ENCODE peak calls at places on chromosomes 5 and 9, in nine cellular contexts. M is adrenal gland, V is spleen, O is OCI-LY7, C is fibroblast of lung, W is GM12878, I is thoracic aorta, R is dorsolateral prefrontal cortex, L is A549. X is an unnamed sample.

GRCh38 chr9:73370053-73370452 is 218.4 kb downstream of the ANXA1 start:
- DNase-seq in I (no peak), M (no peak), L (no peak), R (no peak), V (no peak), C (no peak), O (no peak), W (no peak), X (no peak)

GRCh38 chr5:2806176-2806575 is 54.7 kb upstream of the IRX2 start:
- DNase-seq in C (no peak), O (no peak), M (no peak), R (no peak), I (no peak), W (no peak), L (no peak), V (no peak), X (no peak)

GRCh38 chr5:96432245-96433065 is 593 bp downstream of the PCSK1 start:
- DNase-seq in L (no peak), M (no peak), I (no peak), V (no peak), R (peak), O (no peak), W (no peak), C (no peak), X (no peak)

GRCh38 chr5:89211836-89212235 is 328.9 kb upstream of the MEF2C start:
- DNase-seq in R (no peak), C (peak), M (no peak), I (no peak), L (no peak), W (no peak), O (no peak), V (no peak), X (no peak)

GRCh38 chr5:61048534-61048933 is 103.5 kb downstream of the NDUFAF2 start:
- DNase-seq in R (no peak), C (peak), I (no peak), O (no peak), L (no peak), V (no peak), W (no peak), M (no peak), X (no peak)

GRCh38 chr9:88011005-88011766 is 36.9 kb upstream of the CDK20 start:
- DNase-seq in M (peak), I (no peak), C (peak), O (no peak), R (no peak), W (no peak), V (no peak), L (peak), X (no peak)

GRCh38 chr9:16202913-16203734 is 650.3 kb downstream of the CCDC171 start:
- DNase-seq in I (no peak), W (no peak), L (peak), R (no peak), C (peak), M (no peak), V (no peak), O (no peak), X (no peak)

GRCh38 chr9:90854637-90855036 is 53.0 kb downstream of the SYK start:
- DNase-seq in R (no peak), W (no peak), M (no peak), L (no peak), O (no peak), V (no peak), C (no peak), I (no peak), X (no peak)

GRCh38 chr5:14142856-14143508 is at the start of gene TRIO:
- DNase-seq in R (peak), M (peak), O (peak), W (no peak), L (peak), I (peak), C (peak), V (peak), X (peak)

GRCh38 chr9:36537861-36538260 is 34.8 kb upstream of the MELK start:
- DNase-seq in V (no peak), O (no peak), I (no peak), C (no peak), M (no peak), L (no peak), W (no peak), R (no peak), X (no peak)

GRCh38 chr5:87138091-87138819 is 129.4 kb upstream of the RASA1 start:
- DNase-seq in V (no peak), C (no peak), O (no peak), L (no peak), M (no peak), R (no peak), W (no peak), I (no peak), X (no peak)

GRCh38 chr9:7147136-7148090 is 389.6 kb downstream of the KDM4C start:
- DNase-seq in I (no peak), M (peak), C (peak), R (no peak), W (no peak), V (peak), L (no peak), O (no peak), X (no peak)

GRCh38 chr9:120510816-120511215 is 69.2 kb downstream of the CDK5RAP2 start:
- DNase-seq in R (no peak), O (no peak), W (no peak), V (no peak), L (no peak), C (no peak), M (no peak), I (no peak), X (no peak)

GRCh38 chr9:27442464-27442863 is 81.6 kb upstream of the IFNK start:
- DNase-seq in R (no peak), O (no peak), I (no peak), C (no peak), V (no peak), M (no peak), W (no peak), L (no peak), X (no peak)

GRCh38 chr5:138645778-138646575 is 70.8 kb upstream of the HSPA9 start:
- DNase-seq in V (no peak), M (no peak), C (no peak), L (no peak), W (no peak), R (peak), I (no peak), O (no peak), X (no peak)

GRCh38 chr5:53817183-53817582 is 256.7 kb downstream of the NDUFS4 start:
- DNase-seq in L (no peak), R (no peak), W (no peak), C (peak), I (no peak), M (no peak), O (no peak), V (no peak), X (no peak)

GRCh38 chr5:147391781-147392180 is 118.1 kb downstream of the DPYSL3 start:
- DNase-seq in O (peak), R (peak), I (peak), C (peak), M (peak), W (no peak), L (peak), V (no peak), X (no peak)

GRCh38 chr9:71504636-71505035 is 263.7 kb downstream of the CEMIP2 start:
- DNase-seq in R (no peak), M (no peak), L (no peak), O (no peak), W (no peak), C (no peak), V (no peak), I (no peak), X (no peak)

GRCh38 chr5:180516440-180516839 is 22.3 kb downstream of the CNOT6 start:
- DNase-seq in L (no peak), W (no peak), M (no peak), I (no peak), O (no peak), C (no peak), V (no peak), R (no peak), X (no peak)

GRCh38 chr9:135610290-135611141 is 28.8 kb downstream of the GLT6D1 start:
- DNase-seq in L (no peak), V (no peak), R (no peak), O (no peak), W (no peak), M (no peak), C (no peak), I (no peak), X (peak)

GRCh38 chr5:154860123-154860522 is 1.7 kb downstream of the CNOT8 start:
- DNase-seq in C (peak), L (no peak), W (no peak), I (no peak), V (no peak), O (peak), R (no peak), M (peak), X (no peak)

GRCh38 chr5:126855266-126855665 is 78.3 kb downstream of the LMNB1 start:
- DNase-seq in M (peak), I (no peak), W (no peak), C (no peak), R (no peak), V (no peak), O (no peak), L (no peak), X (no peak)

GRCh38 chr9:31582071-31582470 is 802.4 kb upstream of the ACO1 start:
- DNase-seq in C (peak), O (no peak), L (no peak), M (no peak), V (no peak), R (no peak), W (no peak), I (no peak), X (no peak)

GRCh38 chr9:129175825-129176633 is 2.0 kb downstream of the IER5L start:
- DNase-seq in W (peak), I (no peak), V (peak), C (peak), M (peak), L (peak), O (peak), R (peak), X (peak)

GRCh38 chr9:72984150-72984947 is 31.5 kb upstream of the ALDH1A1 start:
- DNase-seq in W (no peak), I (no peak), L (no peak), V (no peak), O (no peak), R (no peak), M (no peak), C (no peak), X (no peak)

GRCh38 chr5:143154495-143155375 is 248.8 kb downstream of the NR3C1 start:
- DNase-seq in C (peak), O (no peak), I (no peak), L (no peak), V (no peak), M (no peak), R (no peak), W (no peak), X (no peak)

GRCh38 chr9:94867281-94867841 is 140.9 kb downstream of the AOPEP start:
- DNase-seq in I (peak), V (no peak), M (peak), O (no peak), C (peak), R (peak), W (no peak), L (peak), X (peak)

GRCh38 chr9:114721491-114722362 is 39.7 kb upstream of the TEX48 start:
- DNase-seq in O (no peak), C (peak), L (peak), V (no peak), W (no peak), M (no peak), R (no peak), I (no peak), X (no peak)

GRCh38 chr9:136653323-136654064 is 9.2 kb upstream of the EGFL7 start:
- DNase-seq in M (no peak), C (no peak), L (no peak), I (no peak), R (no peak), O (no peak), W (no peak), V (no peak), X (no peak)

GRCh38 chr9:121226186-121226585 is 24.5 kb upstream of the RAB14 start:
- DNase-seq in I (no peak), C (no peak), V (no peak), W (no peak), L (no peak), R (no peak), M (no peak), O (no peak), X (no peak)

GRCh38 chr5:61752588-61752987 is 420.5 kb downstream of the ZSWIM6 start:
- DNase-seq in O (no peak), V (no peak), C (no peak), I (no peak), M (no peak), L (no peak), R (no peak), W (no peak), X (no peak)

GRCh38 chr5:35354751-35355150 is 124.5 kb upstream of the PRLR start:
- DNase-seq in W (no peak), R (no peak), M (no peak), I (no peak), L (no peak), C (no peak), O (no peak), V (no peak), X (no peak)

GRCh38 chr5:113807384-113808053 is 294.0 kb downstream of the YTHDC2 start:
- DNase-seq in I (no peak), W (no peak), R (peak), C (peak), M (no peak), O (no peak), L (no peak), V (no peak), X (no peak)

GRCh38 chr5:106876298-106876622 is 794.5 kb downstream of the EFNA5 start:
- DNase-seq in O (no peak), C (no peak), L (no peak), M (no peak), I (no peak), V (no peak), R (no peak), W (no peak), X (no peak)

GRCh38 chr9:35903049-35903448 is 3.0 kb upstream of the HRCT1 start:
- DNase-seq in O (peak), M (no peak), L (peak), R (no peak), V (no peak), C (peak), I (no peak), W (no peak), X (no peak)

GRCh38 chr9:134332841-134333233 is 6.6 kb downstream of the RXRA start:
- DNase-seq in L (no peak), V (no peak), I (no peak), O (no peak), C (no peak), M (no peak), W (no peak), R (no peak), X (no peak)

GRCh38 chr9:134335490-134336173 is 9.4 kb downstream of the RXRA start:
- DNase-seq in L (no peak), M (no peak), R (no peak), V (no peak), I (no peak), O (no peak), C (no peak), W (no peak), X (no peak)

GRCh38 chr9:134333234-134333873 is 7.1 kb downstream of the RXRA start:
- DNase-seq in I (no peak), L (no peak), O (no peak), M (peak), V (no peak), R (no peak), W (no peak), C (no peak), X (no peak)

GRCh38 chr9:134335095-134335489 is 8.8 kb downstream of the RXRA start:
- DNase-seq in W (no peak), R (no peak), L (no peak), C (no peak), V (no peak), O (peak), I (no peak), M (no peak), X (no peak)

DNA sequence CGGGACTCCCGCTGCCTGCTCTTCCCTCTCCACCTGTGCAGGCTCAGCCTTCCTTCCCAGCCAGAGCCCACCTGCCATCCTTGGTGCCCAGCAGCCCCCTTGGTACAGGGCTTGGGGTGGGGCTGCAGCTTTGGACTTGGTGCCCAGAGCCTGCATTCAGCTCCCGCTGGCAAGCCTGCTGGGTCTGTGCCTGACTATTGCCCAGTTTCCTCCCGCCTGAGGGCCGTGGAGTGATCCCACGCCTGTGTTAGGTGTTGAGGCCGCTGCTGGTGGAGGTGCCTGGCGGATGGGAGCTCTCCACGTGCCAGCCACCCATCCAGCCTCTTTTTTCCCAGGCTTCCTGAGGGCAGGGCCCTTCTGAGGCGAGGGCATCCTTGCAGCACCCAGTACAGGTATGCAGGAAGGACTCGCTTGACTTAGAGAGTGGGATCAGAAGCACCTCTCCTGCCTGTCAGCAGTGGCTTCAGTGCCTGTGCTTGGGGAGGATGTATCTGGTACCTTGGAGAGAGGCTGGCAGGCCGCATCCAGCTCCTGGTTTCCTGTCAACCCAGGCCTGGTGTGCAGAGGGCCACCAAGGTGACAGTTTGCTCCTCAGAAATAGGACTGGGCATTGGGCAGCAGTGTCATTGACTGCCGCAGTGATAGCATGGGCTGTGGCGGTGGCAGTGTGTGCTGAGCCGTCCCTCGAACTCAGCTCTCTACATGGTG is 7.8 kb downstream of the RXRA start:
- DNase-seq in C (no peak), I (no peak), O (no peak), L (no peak), W (no peak), V (no peak), M (no peak), R (no peak), X (no peak)
- H3K4me3 ChIP-seq in C (no peak), I (no peak), O (no peak), L (no peak), W (no peak), V (no peak), M (no peak), R (no peak), X (no peak)

GRCh38 chr5:141356950-141357349 is 2.1 kb downstream of the PCDHGA4 start:
- DNase-seq in M (no peak), I (no peak), R (no peak), O (no peak), V (no peak), L (no peak), W (no peak), C (no peak), X (no peak)

GRCh38 chr5:141356133-141356532 is 1.3 kb downstream of the PCDHGA4 start:
- DNase-seq in I (no peak), O (no peak), C (no peak), R (no peak), M (no peak), V (no peak), L (no peak), W (no peak), X (no peak)

GRCh38 chr5:141360685-141361084 is 891 bp downstream of the PCDHGB2 start:
- DNase-seq in V (no peak), R (no peak), M (no peak), L (no peak), I (no peak), O (no peak), W (no peak), C (no peak), X (no peak)

GRCh38 chr5:141362719-141363118 is 1.2 kb upstream of the PCDHGA5 start:
- DNase-seq in M (no peak), W (no peak), L (no peak), I (no peak), C (no peak), O (peak), V (no peak), R (no peak), X (no peak)

GRCh38 chr5:141359790-141360426 is at the start of gene PCDHGB2:
- DNase-seq in R (no peak), M (no peak), O (peak), W (no peak), V (no peak), I (no peak), C (peak), L (no peak), X (no peak)
- H3K4me3 ChIP-seq in R (peak), M (no peak), O (peak), W (peak), V (peak), I (peak), C (peak), L (no peak), X (peak)

GRCh38 chr5:150085950-150086715 is at the start of gene CSF1R:
- DNase-seq in V (no peak), C (no peak), W (no peak), M (no peak), I (no peak), R (no peak), L (no peak), O (no peak), X (no peak)
- H3K4me3 ChIP-seq in V (peak), C (no peak), W (no peak), M (no peak), I (peak), R (peak), L (no peak), O (no peak), X (peak)

DNA sequence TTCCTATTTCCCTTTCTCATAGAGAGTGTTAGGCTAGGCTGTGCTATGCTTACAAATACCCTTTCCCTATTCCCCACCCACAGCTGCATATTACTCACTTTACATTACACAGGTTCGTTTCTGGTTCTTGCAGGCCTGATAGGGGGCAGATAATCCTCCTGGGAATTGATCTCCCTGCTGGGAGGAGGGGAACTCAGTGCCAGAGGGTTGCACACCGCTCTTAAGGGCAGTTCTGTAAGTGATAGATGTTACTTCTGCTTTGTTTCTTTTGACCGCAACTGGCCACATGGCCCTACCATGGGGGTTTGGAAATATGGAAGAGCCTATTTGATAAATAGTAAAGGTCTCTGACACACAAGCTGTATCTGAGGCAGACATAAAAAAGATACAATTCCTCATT is 54.0 kb upstream of the NTRK2 start:
- DNase-seq in W (no peak), O (no peak), C (no peak), L (no peak), R (no peak), I (no peak), M (no peak), V (no peak), X (no peak)
- H3K4me3 ChIP-seq in W (no peak), O (no peak), C (no peak), L (no peak), R (no peak), I (no peak), M (no peak), V (no peak), X (no peak)

GRCh38 chr9:93501406-93501805 is 48.0 kb upstream of the FAM120AOS start:
- DNase-seq in M (no peak), C (peak), R (no peak), L (no peak), O (peak), W (no peak), V (no peak), I (no peak), X (no peak)
- H3K4me3 ChIP-seq in M (no peak), C (peak), R (peak), L (peak), O (peak), W (no peak), V (peak), I (peak), X (peak)

X was measured in breast epithelium.